ENCODE peak calls at places on chromosomes 4 and X, in six cellular contexts. V is neuronal stem cell; Q is naive thymus-derived CD4-positive, alpha-beta T cell; Y is SK-N-SH; X is PC-3; A is neural progenitor cell. B is an unnamed sample.

GRCh38 chr4:40234519-40235039 is 37.7 kb downstream of the RHOH start:
- DNase-seq in V (no peak), Q (no peak), Y (no peak), X (no peak), A (no peak), B (no peak)

GRCh38 chrX:17679820-17680219 is 57.5 kb upstream of the SCML1 start:
- DNase-seq in V (no peak), Q (no peak), Y (no peak), X (no peak), A (no peak), B (no peak)

GRCh38 chr4:154088741-154089140 is 299.9 kb upstream of the SFRP2 start:
- DNase-seq in V (no peak), Q (no peak), Y (no peak), X (no peak), A (no peak), B (no peak)

GRCh38 chr4:124708517-124709300 is 3.8 kb downstream of the ANKRD50 start:
- DNase-seq in V (no peak), Q (no peak), Y (no peak), X (no peak), A (no peak), B (no peak)

GRCh38 chrX:17860811-17861495 is at the start of gene RAI2:
- DNase-seq in V (peak; percentile 26), Q (peak; percentile 24), Y (peak; percentile 75), X (no peak), A (peak; percentile 77), B (no peak)

GRCh38 chr4:185721190-185721948 is 90.6 kb downstream of the SORBS2 start:
- DNase-seq in V (no peak), Q (no peak), Y (no peak), X (no peak), A (no peak), B (no peak)

GRCh38 chrX:106585478-106585877 is 26.3 kb upstream of the RADX start:
- DNase-seq in V (no peak), Q (no peak), Y (no peak), X (no peak), A (no peak), B (no peak)

GRCh38 chrX:124033821-124034220 is 72.3 kb downstream of the STAG2 start:
- DNase-seq in V (no peak), Q (no peak), Y (no peak), X (peak; percentile 68), A (no peak), B (no peak)

GRCh38 chr4:143287571-143287923 is 49.1 kb upstream of the GAB1 start:
- DNase-seq in V (no peak), Q (no peak), Y (no peak), X (no peak), A (peak; percentile 22), B (no peak)

GRCh38 chrX:153600032-153600373 is 1.1 kb upstream of the CCNQ start:
- DNase-seq in V (no peak), Q (peak; percentile 8), Y (no peak), X (no peak), A (no peak), B (no peak)

GRCh38 chr4:87669373-87669772 is 19.3 kb downstream of the DMP1 start:
- DNase-seq in V (no peak), Q (no peak), Y (no peak), X (no peak), A (no peak), B (no peak)

GRCh38 chrX:150062292-150063137 is 124.2 kb upstream of the EOLA2 start:
- DNase-seq in V (no peak), Q (no peak), Y (no peak), X (peak; percentile 78), A (no peak), B (no peak)

GRCh38 chrX:68183612-68184214 is 249.6 kb downstream of the OPHN1 start:
- DNase-seq in V (no peak), Q (peak; percentile 20), Y (peak; percentile 9), X (peak; percentile 72), A (peak; percentile 30), B (no peak)

GRCh38 chr4:144820115-144820514 is 174.2 kb downstream of the HHIP start:
- DNase-seq in V (no peak), Q (no peak), Y (no peak), X (no peak), A (no peak), B (no peak)

GRCh38 chrX:45769919-45770582 is 569.4 kb upstream of the DIPK2B start:
- DNase-seq in V (no peak), Q (no peak), Y (peak; percentile 9), X (peak; percentile 78), A (peak; percentile 26), B (peak; percentile 53)

GRCh38 chrX:141402897-141403610 is 160.7 kb upstream of the SPANXC start:
- DNase-seq in V (no peak), Q (no peak), Y (no peak), X (no peak), A (no peak), B (no peak)

GRCh38 chr4:180436366-180436765 is 1806.8 kb upstream of the TENM3 start:
- DNase-seq in V (no peak), Q (no peak), Y (no peak), X (no peak), A (no peak), B (no peak)

GRCh38 chr4:150699599-150699998 is 117.6 kb downstream of the MAB21L2 start:
- DNase-seq in V (no peak), Q (no peak), Y (no peak), X (peak; percentile 37), A (no peak), B (no peak)

GRCh38 chr4:71866212-71866885 is 82.5 kb upstream of the GC start:
- DNase-seq in V (no peak), Q (no peak), Y (no peak), X (no peak), A (no peak), B (no peak)

GRCh38 chr4:120078216-120078615 is 11.6 kb upstream of the MAD2L1 start:
- DNase-seq in V (no peak), Q (no peak), Y (no peak), X (no peak), A (no peak), B (no peak)

GRCh38 chr4:71382569-71383560 is 44.0 kb downstream of the SLC4A4 start:
- DNase-seq in V (no peak), Q (no peak), Y (no peak), X (peak; percentile 63), A (no peak), B (no peak)

GRCh38 chr4:152176627-152177214 is 359.2 kb downstream of the FBXW7 start:
- DNase-seq in V (no peak), Q (no peak), Y (no peak), X (peak; percentile 20), A (no peak), B (no peak)

GRCh38 chr4:13559414-13559813 is 15.1 kb upstream of the NKX3-2 start:
- DNase-seq in V (no peak), Q (no peak), Y (no peak), X (peak; percentile 76), A (no peak), B (no peak)

GRCh38 chr4:62324215-62324614 is 1124.1 kb downstream of the ADGRL3 start:
- DNase-seq in V (no peak), Q (no peak), Y (no peak), X (peak; percentile 29), A (no peak), B (no peak)

GRCh38 chrX:3697701-3698279 is 15.7 kb downstream of the PRKX start:
- DNase-seq in V (peak; percentile 33), Q (no peak), Y (no peak), X (no peak), A (peak; percentile 77), B (no peak)

GRCh38 chr4:79353075-79353474 is 27.2 kb upstream of the NAA11 start:
- DNase-seq in V (no peak), Q (no peak), Y (no peak), X (no peak), A (no peak), B (no peak)

GRCh38 chr4:170109586-170110289 is 20.0 kb upstream of the AADAT start:
- DNase-seq in V (no peak), Q (no peak), Y (no peak), X (no peak), A (peak; percentile 41), B (no peak)

GRCh38 chrX:21638311-21638710 is 19.8 kb downstream of the KLHL34 start:
- DNase-seq in V (no peak), Q (no peak), Y (no peak), X (peak; percentile 47), A (no peak), B (no peak)

GRCh38 chr4:72933029-72933428 is 136.5 kb downstream of the COX18 start:
- DNase-seq in V (no peak), Q (no peak), Y (no peak), X (peak; percentile 33), A (no peak), B (no peak)

GRCh38 chr4:177033632-177034031 is 240.9 kb upstream of the VEGFC start:
- DNase-seq in V (no peak), Q (no peak), Y (no peak), X (no peak), A (no peak), B (no peak)

GRCh38 chr4:101791189-101791572 is 651 bp downstream of the BANK1 start:
- DNase-seq in V (no peak), Q (peak; percentile 4), Y (no peak), X (peak; percentile 45), A (no peak), B (no peak)

GRCh38 chr4:38023347-38024202 is 63.4 kb downstream of the PTTG2 start:
- DNase-seq in V (no peak), Q (no peak), Y (peak; percentile 49), X (no peak), A (no peak), B (no peak)
- H3K36me3 ChIP-seq in V (peaks cover 13% of the 10 kb centered on the region), Q (peaks cover 33% of the 10 kb centered on the region), Y (peaks cover 35% of the 10 kb centered on the region), X (no peaks in the 10 kb centered on the region), A (peaks cover 7% of the 10 kb centered on the region), B (peaks cover 10% of the 10 kb centered on the region)

GRCh38 chr4:3522326-3522640 is 9.9 kb downstream of the LRPAP1 start:
- DNase-seq in V (no peak), Q (no peak), Y (no peak), X (no peak), A (no peak), B (no peak)
- H3K36me3 ChIP-seq in V (peaks cover 50% of the 10 kb centered on the region), Q (peaks cover 90% of the 10 kb centered on the region), Y (no peaks in the 10 kb centered on the region), X (no peaks in the 10 kb centered on the region), A (no peaks in the 10 kb centered on the region), B (peaks cover 43% of the 10 kb centered on the region)

GRCh38 chr4:122259849-122260248 is 107.7 kb downstream of the BLTP1 start:
- DNase-seq in V (no peak), Q (no peak), Y (no peak), X (peak; percentile 45), A (no peak), B (no peak)
- H3K36me3 ChIP-seq in V (peaks cover 8% of the 10 kb centered on the region), Q (peaks cover 71% of the 10 kb centered on the region), Y (peaks cover 59% of the 10 kb centered on the region), X (peaks cover 4% of the 10 kb centered on the region), A (peaks cover 10% of the 10 kb centered on the region), B (peaks cover 3% of the 10 kb centered on the region)

DNA sequence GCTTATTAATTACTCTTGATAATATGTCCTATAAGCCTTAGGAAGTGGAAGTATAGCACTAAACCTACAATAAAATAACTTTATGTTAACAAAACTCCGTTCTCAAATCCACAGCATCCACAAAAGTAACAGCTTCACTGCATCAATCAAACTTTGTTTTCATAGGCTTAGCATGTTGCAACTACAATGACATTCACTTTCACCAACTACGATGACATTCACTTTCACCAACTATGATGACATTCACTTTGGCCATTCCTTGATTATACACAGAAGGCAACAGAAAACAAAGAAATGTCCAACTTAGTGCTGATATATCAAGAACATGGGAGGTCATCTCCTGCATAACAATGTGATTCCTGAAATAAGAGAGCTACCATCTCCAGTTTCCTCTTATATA is 44.3 kb downstream of the FBXL5 start:
- DNase-seq in V (no peak), Q (no peak), Y (no peak), X (no peak), A (no peak), B (no peak)
- H3K36me3 ChIP-seq in V (peaks cover 4% of the 10 kb centered on the region), Q (peaks cover 7% of the 10 kb centered on the region), Y (peaks cover 47% of the 10 kb centered on the region), X (no peaks in the 10 kb centered on the region), A (peaks cover 13% of the 10 kb centered on the region), B (no peaks in the 10 kb centered on the region)

B was measured in GM06990.